ENCODE peak calls at places on chromosomes 5 and 9, in four cellular contexts. K is fibroblast of mammary gland, P is GM10248, D is OCI-LY7. R is an unnamed sample.

GRCh38 chr9:29691758-29692407 is 2118.6 kb upstream of the C9orf72 start:
- DNase-seq in P (peak; percentile 4), K (peak; percentile 49), D (peak; percentile 16), R (peak; percentile 3)

GRCh38 chr5:13990896-13991295 is 46.4 kb upstream of the DNAH5 start:
- DNase-seq in P (no peak), D (no peak), K (no peak), R (no peak)

GRCh38 chr9:37152365-37152764 is 32.0 kb downstream of the ZCCHC7 start:
- DNase-seq in K (no peak), P (no peak), D (no peak), R (no peak)

GRCh38 chr5:54087436-54087835 is 222.9 kb downstream of the ARL15 start:
- DNase-seq in D (no peak), K (peak; percentile 44), P (no peak), R (no peak)

GRCh38 chr9:95497772-95498171 is 19.0 kb downstream of the PTCH1 start:
- DNase-seq in P (no peak), K (no peak), D (no peak), R (no peak)

GRCh38 chr5:96427823-96428222 is 5.2 kb downstream of the PCSK1 start:
- DNase-seq in D (no peak), K (peak; percentile 33), P (no peak), R (no peak)

GRCh38 chr5:67636091-67636490 is 439.5 kb upstream of the CD180 start:
- DNase-seq in K (no peak), P (no peak), D (no peak), R (no peak)

GRCh38 chr5:56995605-56996004 is 43.7 kb upstream of the MIER3 start:
- DNase-seq in P (no peak), K (peak; percentile 5), D (no peak), R (no peak)

GRCh38 chr5:95838552-95838951 is 16.0 kb upstream of the GLRX start:
- DNase-seq in K (no peak), D (no peak), P (no peak), R (no peak)

GRCh38 chr5:96816430-96816939 is 8.7 kb upstream of the ERAP1 start:
- DNase-seq in P (no peak), K (no peak), D (peak; percentile 91), R (no peak)

GRCh38 chr5:8458038-8458383 is 589.1 kb downstream of the MTRR start:
- DNase-seq in K (peak; percentile 36), P (no peak), D (no peak), R (no peak)

GRCh38 chr5:56910123-56910951 is 941 bp downstream of the SETD9 start:
- DNase-seq in P (no peak), K (no peak), D (no peak), R (peak; percentile 4)

GRCh38 chr9:36161187-36161586 is 8.0 kb upstream of the CCIN start:
- DNase-seq in K (peak; percentile 71), P (no peak), D (no peak), R (no peak)

GRCh38 chr9:106784076-106784475 is 78.9 kb upstream of the ZNF462 start:
- DNase-seq in D (no peak), K (no peak), P (no peak), R (no peak)

GRCh38 chr5:160507181-160507811 is 85.6 kb downstream of the PTTG1 start:
- DNase-seq in K (peak; percentile 71), D (no peak), P (peak; percentile 31), R (no peak)

GRCh38 chr9:71741841-71742648 is 26.3 kb downstream of the CEMIP2 start:
- DNase-seq in K (no peak), D (no peak), P (no peak), R (no peak)

GRCh38 chr9:2321523-2322148 is 300.0 kb upstream of the VLDLR start:
- DNase-seq in D (no peak), P (no peak), K (no peak), R (no peak)

GRCh38 chr9:107438211-107439030 is 51.1 kb downstream of the KLF4 start:
- DNase-seq in D (no peak), K (no peak), P (no peak), R (no peak)

GRCh38 chr9:105475302-105475701 is 27.5 kb downstream of the FSD1L start:
- DNase-seq in D (peak; percentile 2), P (no peak), K (peak; percentile 56), R (no peak)

GRCh38 chr5:139705191-139705590 is 57.0 kb downstream of the CXXC5 start:
- DNase-seq in P (no peak), D (no peak), K (no peak), R (no peak)

GRCh38 chr5:142143878-142144277 is 35.3 kb downstream of the NDFIP1 start:
- DNase-seq in K (peak; percentile 63), D (peak; percentile 53), P (peak; percentile 38), R (peak; percentile 53)
- TF ChIP-seq CTCF in K (peak; percentile 59), D (peak; percentile 77), P (peak; percentile 54), R (peak; percentile 31)

GRCh38 chr5:115372121-115372520 is 75.7 kb upstream of the CCDC112 start:
- DNase-seq in K (peak; percentile 20), D (no peak), P (no peak), R (no peak)

GRCh38 chr5:115375922-115376321 is 79.5 kb upstream of the CCDC112 start:
- DNase-seq in D (no peak), P (no peak), K (peak; percentile 70), R (no peak)

GRCh38 chr5:115378754-115379153 is 82.3 kb upstream of the CCDC112 start:
- DNase-seq in P (no peak), K (no peak), D (no peak), R (no peak)

GRCh38 chr5:115377468-115378217 is 81.2 kb upstream of the CCDC112 start:
- DNase-seq in K (peak; percentile 95), D (no peak), P (peak; percentile 34), R (peak; percentile 36)

DNA sequence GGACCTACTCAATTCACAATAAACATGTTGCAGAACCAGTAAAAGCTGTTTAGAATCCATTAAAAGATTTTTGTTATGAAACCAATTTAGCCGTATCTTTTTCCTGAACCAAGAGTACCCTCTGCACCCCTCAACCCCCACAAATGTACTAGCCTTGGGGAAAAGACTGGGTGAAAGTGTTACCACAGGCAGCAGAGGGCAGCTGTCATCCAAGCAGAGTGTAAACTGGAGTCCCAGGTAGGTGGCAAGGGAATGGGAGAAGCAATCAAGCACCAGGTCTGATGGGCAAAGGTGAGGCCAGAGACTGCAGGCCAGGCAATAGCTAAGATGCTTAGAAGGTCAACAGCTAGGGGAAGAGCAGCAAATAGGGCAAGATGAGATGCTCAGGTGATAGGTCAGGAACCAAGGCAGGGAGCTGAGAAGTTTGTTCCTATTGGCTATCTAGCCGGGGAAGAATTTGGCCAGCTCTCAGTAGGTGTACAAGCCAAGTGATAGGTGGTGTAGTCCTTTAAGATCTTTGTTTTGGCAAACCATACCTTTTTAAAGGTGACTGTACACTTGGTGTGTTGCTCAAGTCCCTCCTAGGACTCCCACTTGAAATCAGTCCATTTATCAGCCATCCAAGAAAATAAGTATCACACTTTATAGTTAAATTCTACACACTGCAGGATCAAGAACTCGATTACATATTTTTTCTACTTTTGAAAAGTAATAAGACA is 77.8 kb upstream of the CCDC112 start:
- DNase-seq in K (no peak), D (no peak), P (no peak), R (no peak)
- TF ChIP-seq CTCF in K (peak; percentile 4), D (no peak), P (peak; percentile 18), R (no peak)

DNA sequence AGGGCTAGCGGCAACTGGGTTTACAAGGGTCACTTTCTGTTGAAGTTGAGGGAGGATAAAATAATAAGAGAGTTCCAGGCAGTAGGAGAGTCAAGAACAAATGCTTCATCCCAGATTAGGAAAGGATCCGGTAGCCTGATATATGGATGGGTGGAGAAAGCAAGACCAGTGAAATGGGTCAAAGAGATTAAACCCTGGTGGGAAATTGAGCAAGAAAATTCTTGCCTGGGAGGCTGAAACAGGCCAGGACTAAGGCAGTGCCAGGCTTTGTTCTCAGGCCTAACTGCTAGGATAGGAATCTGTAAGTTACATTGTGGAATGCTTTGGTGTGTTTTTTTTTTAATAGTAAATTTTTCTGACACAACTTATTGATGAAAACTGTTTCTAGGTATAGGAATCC is 257.4 kb upstream of the RFX3 start:
- DNase-seq in P (no peak), D (no peak), K (peak; percentile 15), R (no peak)
- TF ChIP-seq CTCF in P (no peak), D (no peak), K (no peak), R (no peak)

DNA sequence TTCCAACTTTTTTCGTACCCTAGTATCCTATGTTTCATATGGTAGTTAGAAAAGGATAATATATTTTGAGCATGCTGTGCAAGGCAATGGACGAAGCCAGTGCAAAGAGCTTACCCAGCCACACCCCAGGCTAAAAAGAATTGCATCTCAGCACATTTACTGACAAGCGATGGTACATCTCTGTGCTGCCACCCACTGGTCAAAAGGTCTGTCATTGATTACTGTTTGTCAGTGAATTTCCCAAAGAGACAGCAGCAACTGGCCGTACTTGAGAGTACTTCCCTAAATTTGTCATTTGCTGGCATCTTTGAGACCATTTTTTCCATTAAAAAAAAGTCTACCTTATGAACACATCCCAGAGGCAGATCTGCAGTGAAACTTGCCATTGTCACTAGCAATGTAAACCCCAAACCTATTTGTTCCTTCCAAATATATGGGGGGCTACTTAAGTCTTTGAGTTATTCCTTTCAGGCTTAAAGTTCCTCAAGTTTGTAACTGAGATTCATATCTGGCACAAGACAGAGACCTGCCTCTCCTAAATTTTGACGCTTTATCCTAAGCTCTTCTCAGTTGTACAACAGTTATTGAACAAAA is 184.3 kb downstream of the CTNND2 start:
- DNase-seq in D (peak; percentile 69), K (peak; percentile 34), P (no peak), R (peak; percentile 12)
- TF ChIP-seq CTCF in D (peak; percentile 73), K (peak; percentile 30), P (peak; percentile 31), R (peak; percentile 37)

GRCh38 chr9:86376016-86376415 is 21.8 kb upstream of the TUT7 start:
- DNase-seq in P (no peak), K (no peak), D (no peak), R (no peak)
- TF ChIP-seq CTCF in P (no peak), K (no peak), D (no peak), R (no peak)

DNA sequence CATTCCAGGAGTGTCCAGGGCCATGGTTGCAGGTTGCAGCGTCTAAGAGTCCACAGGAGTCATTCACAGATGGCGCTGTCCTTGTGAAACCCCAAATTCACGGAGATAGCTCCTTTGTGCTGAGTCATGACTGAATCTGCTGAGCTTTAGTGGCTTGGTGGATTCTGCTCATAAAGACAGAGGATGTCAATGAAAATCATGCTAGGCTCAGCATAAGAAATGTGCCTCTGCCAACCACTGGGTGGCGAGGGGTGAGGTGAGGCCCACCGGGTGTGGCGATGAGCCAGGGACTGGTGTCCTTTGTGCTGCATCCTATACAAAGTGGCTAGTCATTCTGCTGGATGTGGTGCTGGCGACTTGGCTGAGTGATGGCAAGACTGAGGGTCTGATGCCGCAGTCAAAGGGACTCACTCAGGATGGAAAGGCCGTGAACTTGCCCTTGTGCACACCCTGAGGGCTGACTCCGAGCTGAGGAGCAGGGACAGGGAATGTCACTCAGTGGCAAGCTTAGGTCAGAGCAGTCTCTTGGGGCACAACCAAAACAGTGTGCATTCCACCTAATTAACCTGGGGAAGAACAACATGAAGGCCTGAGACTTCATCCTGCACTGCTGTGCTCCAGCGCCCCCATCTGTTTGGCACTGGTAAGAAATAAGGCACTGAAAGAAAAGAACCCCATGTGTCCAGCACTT is 71.5 kb downstream of the DAP start:
- DNase-seq in K (peak; percentile 55), D (peak; percentile 40), P (no peak), R (peak; percentile 61)
- TF ChIP-seq CTCF in K (peak; percentile 48), D (peak; percentile 71), P (peak; percentile 26), R (peak; percentile 30)